ENCODE peak calls at places on chromosomes 3 and 15, in seven cellular contexts. S is lower lobe of right lung, P is mucosa of descending colon, E is glomerular endothelial cell, C is amniotic stem cell, W is bronchial epithelial cell, Y is AG10803. O is an unnamed sample.

GRCh38 chr3:44910693-44911092 is 36.3 kb downstream of the TGM4 start:
- DNase-seq in S (no peak), P (no peak), E (no peak), C (no peak), W (no peak), Y (no peak), O (no peak)

GRCh38 chr3:81749285-81749684 is 12.2 kb downstream of the GBE1 start:
- DNase-seq in S (no peak), P (no peak), E (no peak), C (no peak), W (no peak), Y (no peak), O (no peak)

GRCh38 chr15:95097366-95097765 is 866.0 kb downstream of the MCTP2 start:
- DNase-seq in S (no peak), P (no peak), E (no peak), C (no peak), W (no peak), Y (no peak), O (no peak)

GRCh38 chr3:25091938-25092337 is 336.1 kb upstream of the RARB start:
- DNase-seq in S (no peak), P (no peak), E (no peak), C (no peak), W (no peak), Y (no peak), O (no peak)

GRCh38 chr3:176814252-176814651 is 383.0 kb downstream of the TBL1XR1 start:
- DNase-seq in S (peak), P (peak), E (peak), C (peak), W (peak), Y (peak), O (peak)

GRCh38 chr15:72154316-72154715 is 36.1 kb downstream of the SENP8 start:
- DNase-seq in S (no peak), P (no peak), E (no peak), C (no peak), W (no peak), Y (no peak), O (no peak)

GRCh38 chr3:177371903-177372302 is 174.6 kb upstream of the TBL1XR1 start:
- DNase-seq in S (no peak), P (no peak), E (no peak), C (no peak), W (peak), Y (no peak), O (no peak)

GRCh38 chr3:53102601-53103147 is 27.6 kb downstream of the RFT1 start:
- DNase-seq in S (no peak), P (no peak), E (no peak), C (no peak), W (no peak), Y (peak), O (peak)

GRCh38 chr3:186759231-186759930 is 24.0 kb upstream of the EIF4A2 start:
- DNase-seq in S (no peak), P (no peak), E (no peak), C (no peak), W (no peak), Y (no peak), O (no peak)

GRCh38 chr15:31412824-31413223 is 86.2 kb downstream of the KLF13 start:
- DNase-seq in S (no peak), P (no peak), E (no peak), C (no peak), W (no peak), Y (no peak), O (no peak)

GRCh38 chr3:134485075-134485536 is 679 bp downstream of the ANAPC13 start:
- DNase-seq in S (no peak), P (peak), E (no peak), C (no peak), W (peak), Y (peak), O (peak)

GRCh38 chr15:81633889-81634288 is 259.9 kb upstream of the TMC3 start:
- DNase-seq in S (no peak), P (no peak), E (no peak), C (no peak), W (no peak), Y (no peak), O (no peak)

GRCh38 chr3:112982710-112983109 is 7.8 kb upstream of the CD200R1 start:
- DNase-seq in S (no peak), P (no peak), E (no peak), C (no peak), W (no peak), Y (no peak), O (no peak)

GRCh38 chr3:154900777-154901176 is 179.3 kb upstream of the MME start:
- DNase-seq in S (no peak), P (no peak), E (no peak), C (no peak), W (no peak), Y (peak), O (no peak)

GRCh38 chr3:123028233-123028828 is 768 bp upstream of the SEMA5B start:
- DNase-seq in S (no peak), P (peak), E (peak), C (no peak), W (peak), Y (peak), O (peak)

GRCh38 chr3:30871720-30872119 is 22.7 kb downstream of the GADL1 start:
- DNase-seq in S (no peak), P (no peak), E (no peak), C (no peak), W (no peak), Y (no peak), O (no peak)

GRCh38 chr15:90952901-90953677 is 1.6 kb upstream of the RCCD1 start:
- DNase-seq in S (no peak), P (no peak), E (no peak), C (no peak), W (no peak), Y (no peak), O (no peak)

GRCh38 chr3:134666466-134666865 is 15.6 kb upstream of the KY start:
- DNase-seq in S (no peak), P (no peak), E (no peak), C (no peak), W (peak), Y (peak), O (no peak)

GRCh38 chr15:66883322-66883911 is 181.4 kb downstream of the SMAD6 start:
- DNase-seq in S (peak), P (peak), E (peak), C (peak), W (peak), Y (peak), O (peak)

GRCh38 chr3:43949594-43949993 is 258.9 kb downstream of the ABHD5 start:
- DNase-seq in S (no peak), P (no peak), E (no peak), C (no peak), W (no peak), Y (no peak), O (no peak)

GRCh38 chr15:57521503-57521902 is 70.2 kb upstream of the MYZAP start:
- DNase-seq in S (no peak), P (no peak), E (no peak), C (no peak), W (no peak), Y (no peak), O (no peak)

GRCh38 chr3:192339214-192339613 is 388.1 kb downstream of the FGF12 start:
- DNase-seq in S (no peak), P (no peak), E (no peak), C (no peak), W (no peak), Y (no peak), O (no peak)

GRCh38 chr3:63774776-63775175 is 44.3 kb upstream of the C3orf49 start:
- DNase-seq in S (no peak), P (no peak), E (no peak), C (no peak), W (no peak), Y (peak), O (no peak)

GRCh38 chr3:130429069-130430023 is 83.9 kb downstream of the COL6A5 start:
- DNase-seq in S (no peak), P (no peak), E (no peak), C (no peak), W (no peak), Y (no peak), O (no peak)

GRCh38 chr3:37994639-37994972 is 4.0 kb downstream of the VILL start:
- DNase-seq in S (no peak), P (no peak), E (no peak), C (no peak), W (no peak), Y (no peak), O (no peak)

GRCh38 chr3:133259767-133260166 is 140.1 kb upstream of the BFSP2 start:
- DNase-seq in S (no peak), P (no peak), E (no peak), C (no peak), W (peak), Y (no peak), O (no peak)

GRCh38 chr15:67174864-67175573 is 79.4 kb downstream of the AAGAB start:
- DNase-seq in S (no peak), P (peak), E (no peak), C (no peak), W (peak), Y (no peak), O (no peak)

GRCh38 chr15:55741592-55742497 is 1.1 kb downstream of the PRTG start:
- DNase-seq in S (no peak), P (peak), E (no peak), C (peak), W (no peak), Y (no peak), O (no peak)

GRCh38 chr3:119559441-119559963 is at the start of gene CD80:
- DNase-seq in S (peak), P (peak), E (no peak), C (no peak), W (peak), Y (peak), O (peak)

GRCh38 chr15:59237119-59237853 is 30.6 kb downstream of the LDHAL6B start:
- DNase-seq in S (no peak), P (no peak), E (no peak), C (no peak), W (no peak), Y (no peak), O (no peak)

GRCh38 chr15:29968099-29968892 is 114.5 kb upstream of the GOLGA8J start:
- DNase-seq in S (no peak), P (peak), E (no peak), C (no peak), W (no peak), Y (no peak), O (no peak)

GRCh38 chr3:117734431-117734830 is 1024.9 kb downstream of the TUSC7 start:
- DNase-seq in S (no peak), P (no peak), E (no peak), C (no peak), W (peak), Y (peak), O (no peak)

O was measured in transverse colon.